ENCODE peak calls at places on chromosomes 13 and 19, in ten cellular contexts. One of them, this sample, is unnamed.

GRCh38 chr19:12924621-12925310 is 5.7 kb upstream of the SYCE2 start:
- DNase-seq in K562: no peak
- DNase-seq in astrocyte of the spinal cord: no peak
- DNase-seq in fibroblast of lung: no peak
- DNase-seq in ascending aorta: no peak
- DNase-seq in prostate gland: no peak
- DNase-seq in adrenal gland: no peak
- DNase-seq in heart right ventricle: no peak
- DNase-seq in AG10803: no peak
- DNase-seq in colonic mucosa: no peak
- DNase-seq in this sample: no peak

GRCh38 chr13:91106565-91106964 is 240.9 kb upstream of the MIR17HG start:
- DNase-seq in K562: no peak
- DNase-seq in astrocyte of the spinal cord: no peak
- DNase-seq in fibroblast of lung: no peak
- DNase-seq in ascending aorta: no peak
- DNase-seq in prostate gland: no peak
- DNase-seq in adrenal gland: no peak
- DNase-seq in heart right ventricle: no peak
- DNase-seq in AG10803: no peak
- DNase-seq in colonic mucosa: no peak
- DNase-seq in this sample: no peak

GRCh38 chr13:91174886-91175501 is 172.5 kb upstream of the MIR17HG start:
- DNase-seq in K562: no peak
- DNase-seq in astrocyte of the spinal cord: no peak
- DNase-seq in fibroblast of lung: no peak
- DNase-seq in ascending aorta: no peak
- DNase-seq in prostate gland: no peak
- DNase-seq in adrenal gland: no peak
- DNase-seq in heart right ventricle: no peak
- DNase-seq in AG10803: no peak
- DNase-seq in colonic mucosa: no peak
- DNase-seq in this sample: no peak

GRCh38 chr13:52599853-52600603 is 42.2 kb upstream of the HNRNPA1L2 start:
- DNase-seq in K562: no peak
- DNase-seq in astrocyte of the spinal cord: peak
- DNase-seq in fibroblast of lung: peak
- DNase-seq in ascending aorta: no peak
- DNase-seq in prostate gland: peak
- DNase-seq in adrenal gland: no peak
- DNase-seq in heart right ventricle: peak
- DNase-seq in AG10803: peak
- DNase-seq in colonic mucosa: peak
- DNase-seq in this sample: peak

GRCh38 chr13:30639671-30640070 is 22.0 kb downstream of the USPL1 start:
- DNase-seq in K562: no peak
- DNase-seq in astrocyte of the spinal cord: no peak
- DNase-seq in fibroblast of lung: no peak
- DNase-seq in ascending aorta: no peak
- DNase-seq in prostate gland: no peak
- DNase-seq in adrenal gland: no peak
- DNase-seq in heart right ventricle: no peak
- DNase-seq in AG10803: peak
- DNase-seq in colonic mucosa: no peak
- DNase-seq in this sample: peak

GRCh38 chr13:34035178-34035577 is 217.2 kb downstream of the RFC3 start:
- DNase-seq in K562: no peak
- DNase-seq in astrocyte of the spinal cord: no peak
- DNase-seq in fibroblast of lung: no peak
- DNase-seq in ascending aorta: no peak
- DNase-seq in prostate gland: no peak
- DNase-seq in adrenal gland: no peak
- DNase-seq in heart right ventricle: no peak
- DNase-seq in AG10803: no peak
- DNase-seq in colonic mucosa: no peak
- DNase-seq in this sample: no peak

GRCh38 chr19:42465827-42466280 is 23.1 kb upstream of the CXCL17 start:
- DNase-seq in K562: no peak
- DNase-seq in astrocyte of the spinal cord: no peak
- DNase-seq in fibroblast of lung: no peak
- DNase-seq in ascending aorta: no peak
- DNase-seq in prostate gland: no peak
- DNase-seq in adrenal gland: no peak
- DNase-seq in heart right ventricle: no peak
- DNase-seq in AG10803: no peak
- DNase-seq in colonic mucosa: no peak
- DNase-seq in this sample: no peak

GRCh38 chr13:110756268-110756667 is 42.8 kb downstream of the ING1 start:
- DNase-seq in K562: no peak
- DNase-seq in astrocyte of the spinal cord: peak
- DNase-seq in fibroblast of lung: peak
- DNase-seq in ascending aorta: no peak
- DNase-seq in prostate gland: no peak
- DNase-seq in adrenal gland: no peak
- DNase-seq in heart right ventricle: no peak
- DNase-seq in AG10803: peak
- DNase-seq in colonic mucosa: no peak
- DNase-seq in this sample: peak

GRCh38 chr13:94177041-94177440 is 302.4 kb downstream of the DCT start:
- DNase-seq in K562: no peak
- DNase-seq in astrocyte of the spinal cord: no peak
- DNase-seq in fibroblast of lung: no peak
- DNase-seq in ascending aorta: no peak
- DNase-seq in prostate gland: no peak
- DNase-seq in adrenal gland: no peak
- DNase-seq in heart right ventricle: no peak
- DNase-seq in AG10803: no peak
- DNase-seq in colonic mucosa: no peak
- DNase-seq in this sample: peak

GRCh38 chr19:52566588-52566987 is 3.5 kb upstream of the ZNF701 start:
- DNase-seq in K562: peak
- DNase-seq in astrocyte of the spinal cord: peak
- DNase-seq in fibroblast of lung: peak
- DNase-seq in ascending aorta: no peak
- DNase-seq in prostate gland: no peak
- DNase-seq in adrenal gland: no peak
- DNase-seq in heart right ventricle: no peak
- DNase-seq in AG10803: peak
- DNase-seq in colonic mucosa: no peak
- DNase-seq in this sample: peak

GRCh38 chr19:19637523-19638251 is 5.8 kb downstream of the GMIP start:
- DNase-seq in K562: no peak
- DNase-seq in astrocyte of the spinal cord: no peak
- DNase-seq in fibroblast of lung: no peak
- DNase-seq in ascending aorta: no peak
- DNase-seq in prostate gland: no peak
- DNase-seq in adrenal gland: no peak
- DNase-seq in heart right ventricle: no peak
- DNase-seq in AG10803: no peak
- DNase-seq in colonic mucosa: no peak
- DNase-seq in this sample: no peak

GRCh38 chr13:30443957-30444404 is 21.7 kb downstream of the UBE2L5 start:
- DNase-seq in K562: no peak
- DNase-seq in astrocyte of the spinal cord: no peak
- DNase-seq in fibroblast of lung: no peak
- DNase-seq in ascending aorta: no peak
- DNase-seq in prostate gland: no peak
- DNase-seq in adrenal gland: no peak
- DNase-seq in heart right ventricle: no peak
- DNase-seq in AG10803: no peak
- DNase-seq in colonic mucosa: no peak
- DNase-seq in this sample: no peak

GRCh38 chr13:44052843-44053607 is 173.3 kb downstream of the LACC1 start:
- DNase-seq in K562: no peak
- DNase-seq in astrocyte of the spinal cord: peak
- DNase-seq in fibroblast of lung: peak
- DNase-seq in ascending aorta: no peak
- DNase-seq in prostate gland: no peak
- DNase-seq in adrenal gland: peak
- DNase-seq in heart right ventricle: no peak
- DNase-seq in AG10803: peak
- DNase-seq in colonic mucosa: no peak
- DNase-seq in this sample: peak

GRCh38 chr19:4575978-4576933 is 16.8 kb upstream of the SEMA6B start:
- DNase-seq in K562: peak
- DNase-seq in astrocyte of the spinal cord: peak
- DNase-seq in fibroblast of lung: peak
- DNase-seq in ascending aorta: no peak
- DNase-seq in prostate gland: peak
- DNase-seq in adrenal gland: peak
- DNase-seq in heart right ventricle: peak
- DNase-seq in AG10803: peak
- DNase-seq in colonic mucosa: peak
- DNase-seq in this sample: peak
- TF ChIP-seq CTCF in K562: peak
- TF ChIP-seq CTCF in astrocyte of the spinal cord: peak
- TF ChIP-seq CTCF in fibroblast of lung: peak
- TF ChIP-seq CTCF in ascending aorta: peak
- TF ChIP-seq CTCF in prostate gland: peak
- TF ChIP-seq CTCF in adrenal gland: peak
- TF ChIP-seq CTCF in heart right ventricle: peak
- TF ChIP-seq CTCF in AG10803: peak
- TF ChIP-seq CTCF in colonic mucosa: peak
- TF ChIP-seq CTCF in this sample: peak

GRCh38 chr13:47932953-47933687 is 68.0 kb downstream of the SUCLA2 start:
- DNase-seq in K562: no peak
- DNase-seq in astrocyte of the spinal cord: no peak
- DNase-seq in fibroblast of lung: peak
- DNase-seq in ascending aorta: no peak
- DNase-seq in prostate gland: no peak
- DNase-seq in adrenal gland: no peak
- DNase-seq in heart right ventricle: no peak
- DNase-seq in AG10803: no peak
- DNase-seq in colonic mucosa: no peak
- DNase-seq in this sample: no peak
- H3K4me3 ChIP-seq in K562: no peak
- H3K4me3 ChIP-seq in astrocyte of the spinal cord: no peak
- H3K4me3 ChIP-seq in fibroblast of lung: no peak
- H3K4me3 ChIP-seq in ascending aorta: no peak
- H3K4me3 ChIP-seq in prostate gland: no peak
- H3K4me3 ChIP-seq in adrenal gland: no peak
- H3K4me3 ChIP-seq in heart right ventricle: no peak
- H3K4me3 ChIP-seq in AG10803: no peak
- H3K4me3 ChIP-seq in colonic mucosa: no peak
- H3K4me3 ChIP-seq in this sample: no peak

GRCh38 chr19:29482855-29483640 is 42.7 kb upstream of the VSTM2B start:
- DNase-seq in K562: no peak
- DNase-seq in astrocyte of the spinal cord: no peak
- DNase-seq in fibroblast of lung: no peak
- DNase-seq in ascending aorta: no peak
- DNase-seq in prostate gland: no peak
- DNase-seq in adrenal gland: peak
- DNase-seq in heart right ventricle: no peak
- DNase-seq in AG10803: no peak
- DNase-seq in colonic mucosa: no peak
- DNase-seq in this sample: no peak
- TF ChIP-seq CTCF in K562: no peak
- TF ChIP-seq CTCF in astrocyte of the spinal cord: no peak
- TF ChIP-seq CTCF in fibroblast of lung: no peak
- TF ChIP-seq CTCF in ascending aorta: no peak
- TF ChIP-seq CTCF in prostate gland: no peak
- TF ChIP-seq CTCF in adrenal gland: no peak
- TF ChIP-seq CTCF in heart right ventricle: no peak
- TF ChIP-seq CTCF in AG10803: no peak
- TF ChIP-seq CTCF in colonic mucosa: no peak
- TF ChIP-seq CTCF in this sample: no peak

GRCh38 chr19:33301011-33301899 is 1.1 kb downstream of the CEBPA start:
- DNase-seq in K562: no peak
- DNase-seq in astrocyte of the spinal cord: no peak
- DNase-seq in fibroblast of lung: no peak
- DNase-seq in ascending aorta: no peak
- DNase-seq in prostate gland: peak
- DNase-seq in adrenal gland: no peak
- DNase-seq in heart right ventricle: no peak
- DNase-seq in AG10803: peak
- DNase-seq in colonic mucosa: no peak
- DNase-seq in this sample: no peak

GRCh38 chr19:33298146-33298911 is 4.0 kb downstream of the CEBPA start:
- DNase-seq in K562: no peak
- DNase-seq in astrocyte of the spinal cord: no peak
- DNase-seq in fibroblast of lung: no peak
- DNase-seq in ascending aorta: no peak
- DNase-seq in prostate gland: peak
- DNase-seq in adrenal gland: no peak
- DNase-seq in heart right ventricle: no peak
- DNase-seq in AG10803: no peak
- DNase-seq in colonic mucosa: no peak
- DNase-seq in this sample: no peak

GRCh38 chr19:33299061-33299665 is 3.2 kb downstream of the CEBPA start:
- DNase-seq in K562: no peak
- DNase-seq in astrocyte of the spinal cord: no peak
- DNase-seq in fibroblast of lung: no peak
- DNase-seq in ascending aorta: no peak
- DNase-seq in prostate gland: no peak
- DNase-seq in adrenal gland: no peak
- DNase-seq in heart right ventricle: no peak
- DNase-seq in AG10803: no peak
- DNase-seq in colonic mucosa: no peak
- DNase-seq in this sample: no peak

GRCh38 chr19:33301900-33302174 is 497 bp downstream of the CEBPA start:
- DNase-seq in K562: no peak
- DNase-seq in astrocyte of the spinal cord: no peak
- DNase-seq in fibroblast of lung: no peak
- DNase-seq in ascending aorta: no peak
- DNase-seq in prostate gland: no peak
- DNase-seq in adrenal gland: no peak
- DNase-seq in heart right ventricle: no peak
- DNase-seq in AG10803: no peak
- DNase-seq in colonic mucosa: no peak
- DNase-seq in this sample: no peak

DNA sequence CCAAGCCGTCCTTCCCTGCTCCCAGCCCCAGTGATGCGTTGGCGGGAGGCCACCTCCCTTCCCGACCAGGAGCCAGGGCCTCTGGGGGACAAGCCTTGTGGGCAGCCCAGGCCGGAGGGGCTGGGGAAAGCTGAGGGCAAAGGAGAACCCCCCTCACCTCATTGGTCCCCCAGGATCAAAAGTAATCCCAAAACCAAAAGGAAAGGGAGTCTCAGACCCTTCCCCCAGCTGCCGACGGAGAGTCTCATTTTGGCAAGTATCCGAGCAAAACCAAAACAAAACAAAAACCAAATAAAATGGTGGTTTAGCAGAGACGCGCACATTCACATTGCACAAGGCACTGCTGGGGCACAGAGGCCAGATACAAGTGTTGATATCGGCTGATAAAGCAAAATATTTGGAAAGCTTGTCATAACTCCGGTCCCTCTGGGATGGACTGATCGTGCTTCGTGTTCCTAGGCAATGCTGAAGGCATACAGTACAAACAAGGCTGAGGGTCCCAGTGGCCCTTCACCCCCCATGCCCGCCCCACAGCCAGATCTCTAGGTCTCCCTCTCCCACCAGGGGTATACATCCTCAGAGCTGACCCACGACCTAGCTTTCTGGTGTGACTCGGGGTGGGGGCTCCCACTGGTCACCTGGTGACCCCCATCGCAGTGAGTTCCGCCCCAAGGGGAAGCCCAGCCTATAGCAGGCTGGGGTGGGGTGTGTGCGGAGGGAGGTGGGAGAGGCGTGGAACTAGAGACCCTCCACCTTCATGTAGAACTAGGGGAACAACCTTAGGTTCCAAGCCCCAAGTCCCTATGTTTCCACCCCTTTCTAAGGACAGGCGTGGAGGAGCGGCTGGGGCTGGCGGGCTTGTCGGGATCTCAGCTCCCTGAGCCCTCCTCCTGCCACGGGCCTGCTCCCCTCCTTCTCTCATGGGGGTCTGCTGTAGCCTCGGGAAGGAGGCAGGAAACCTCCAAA is 2.0 kb downstream of the CEBPA start:
- DNase-seq in K562: no peak
- DNase-seq in astrocyte of the spinal cord: no peak
- DNase-seq in fibroblast of lung: no peak
- DNase-seq in ascending aorta: no peak
- DNase-seq in prostate gland: peak
- DNase-seq in adrenal gland: no peak
- DNase-seq in heart right ventricle: peak
- DNase-seq in AG10803: peak
- DNase-seq in colonic mucosa: no peak
- DNase-seq in this sample: no peak
- H3K4me3 ChIP-seq in K562: no peak
- H3K4me3 ChIP-seq in astrocyte of the spinal cord: no peak
- H3K4me3 ChIP-seq in fibroblast of lung: no peak
- H3K4me3 ChIP-seq in ascending aorta: peak
- H3K4me3 ChIP-seq in prostate gland: peak
- H3K4me3 ChIP-seq in adrenal gland: peak
- H3K4me3 ChIP-seq in heart right ventricle: peak
- H3K4me3 ChIP-seq in AG10803: peak
- H3K4me3 ChIP-seq in colonic mucosa: peak
- H3K4me3 ChIP-seq in this sample: no peak